ENCODE peak calls at places on chromosomes 11 and 22, in ten cellular contexts. L is retinal pigment epithelial cell; A is AG09309; C is breast epithelium; U is T-helper 2 cell; W is GM10248; K is G401; B is hypothalamus; Z is activated T-cell treated with anti-CD3 and anti-CD28 coated beads, Interleukin-2, amount 50 U/mL, for 1 hour; Y is mesendoderm. Q is an unnamed sample.

GRCh38 chr11:34274712-34275398 is 83.0 kb downstream of the ABTB2 start:
- DNase-seq in L (peak; percentile 44), A (peak; percentile 89), C (peak; percentile 97), U (no peak), W (no peak), K (peak; percentile 36), B (peak; percentile 76), Z (no peak), Y (peak; percentile 56), Q (peak; percentile 80)

GRCh38 chr11:61714916-61715315 is 34.7 kb downstream of the DAGLA start:
- DNase-seq in L (no peak), A (no peak), C (no peak), U (no peak), W (no peak), K (no peak), B (no peak), Z (no peak), Y (no peak), Q (no peak)

GRCh38 chr11:44592125-44592643 is 26.7 kb downstream of the CD82 start:
- DNase-seq in L (no peak), A (peak; percentile 65), C (no peak), U (no peak), W (no peak), K (no peak), B (peak; percentile 23), Z (no peak), Y (no peak), Q (peak; percentile 59)

GRCh38 chr22:47209077-47209514 is 446.6 kb downstream of the TBC1D22A start:
- DNase-seq in L (no peak), A (no peak), C (no peak), U (no peak), W (no peak), K (no peak), B (no peak), Z (no peak), Y (no peak), Q (no peak)

GRCh38 chr11:108973402-108974119 is 308.7 kb downstream of the DDX10 start:
- DNase-seq in L (no peak), A (peak; percentile 86), C (no peak), U (no peak), W (no peak), K (peak; percentile 26), B (no peak), Z (no peak), Y (peak; percentile 81), Q (no peak)

GRCh38 chr11:86523738-86524602 is 148.4 kb downstream of the ME3 start:
- DNase-seq in L (peak; percentile 78), A (no peak), C (no peak), U (no peak), W (no peak), K (no peak), B (no peak), Z (no peak), Y (peak; percentile 92), Q (no peak)

GRCh38 chr22:39522567-39523300 is 2.4 kb downstream of the ATF4 start:
- DNase-seq in L (no peak), A (peak; percentile 31), C (no peak), U (no peak), W (no peak), K (peak; percentile 64), B (no peak), Z (no peak), Y (no peak), Q (no peak)

GRCh38 chr22:46794067-46794466 is 31.6 kb downstream of the TBC1D22A start:
- DNase-seq in L (no peak), A (no peak), C (peak; percentile 48), U (no peak), W (no peak), K (no peak), B (no peak), Z (no peak), Y (no peak), Q (no peak)

GRCh38 chr22:44940121-44940520 is 69.7 kb downstream of the PHF21B start:
- DNase-seq in L (no peak), A (no peak), C (no peak), U (no peak), W (no peak), K (no peak), B (no peak), Z (no peak), Y (peak; percentile 22), Q (no peak)

GRCh38 chr11:657691-658126 is 20.6 kb downstream of the DRD4 start:
- DNase-seq in L (no peak), A (no peak), C (no peak), U (no peak), W (no peak), K (no peak), B (no peak), Z (no peak), Y (no peak), Q (no peak)

GRCh38 chr22:25100972-25101371 is 98.7 kb upstream of the CRYBB3 start:
- DNase-seq in L (no peak), A (no peak), C (no peak), U (no peak), W (no peak), K (no peak), B (no peak), Z (no peak), Y (peak; percentile 19), Q (no peak)

GRCh38 chr11:105100206-105100605 is 39.4 kb downstream of the CARD18 start:
- DNase-seq in L (no peak), A (no peak), C (no peak), U (no peak), W (no peak), K (no peak), B (no peak), Z (no peak), Y (peak; percentile 16), Q (no peak)

GRCh38 chr11:100354736-100355135 is 332.4 kb upstream of the ARHGAP42 start:
- DNase-seq in L (no peak), A (no peak), C (no peak), U (no peak), W (no peak), K (no peak), B (no peak), Z (no peak), Y (no peak), Q (no peak)

GRCh38 chr11:88469828-88470227 is 132.3 kb upstream of the CTSC start:
- DNase-seq in L (no peak), A (no peak), C (no peak), U (no peak), W (no peak), K (no peak), B (no peak), Z (no peak), Y (no peak), Q (no peak)

GRCh38 chr22:44389181-44389580 is 76.4 kb upstream of the SHISAL1 start:
- DNase-seq in L (no peak), A (no peak), C (no peak), U (no peak), W (no peak), K (no peak), B (no peak), Z (no peak), Y (no peak), Q (no peak)

GRCh38 chr11:86396403-86396802 is 21.7 kb downstream of the CCDC81 start:
- DNase-seq in L (no peak), A (peak; percentile 16), C (no peak), U (no peak), W (no peak), K (no peak), B (no peak), Z (no peak), Y (no peak), Q (no peak)

GRCh38 chr11:35173011-35173511 is 34.1 kb downstream of the CD44 start:
- DNase-seq in L (no peak), A (no peak), C (no peak), U (no peak), W (peak; percentile 23), K (no peak), B (no peak), Z (no peak), Y (no peak), Q (no peak)

GRCh38 chr22:41411021-41411851 is 29.5 kb downstream of the TEF start:
- DNase-seq in L (no peak), A (no peak), C (no peak), U (no peak), W (no peak), K (peak; percentile 97), B (peak; percentile 15), Z (no peak), Y (peak; percentile 42), Q (peak; percentile 38)

GRCh38 chr11:119880873-119881272 is 151.9 kb upstream of the NECTIN1 start:
- DNase-seq in L (no peak), A (no peak), C (no peak), U (no peak), W (no peak), K (no peak), B (no peak), Z (no peak), Y (no peak), Q (no peak)

GRCh38 chr11:68213135-68213515 is at the start of gene KMT5B:
- DNase-seq in L (no peak), A (no peak), C (peak; percentile 58), U (no peak), W (peak; percentile 48), K (no peak), B (peak; percentile 76), Z (no peak), Y (no peak), Q (no peak)

GRCh38 chr22:17815703-17816254 is 41.5 kb upstream of the BID start:
- DNase-seq in L (no peak), A (no peak), C (no peak), U (no peak), W (no peak), K (no peak), B (no peak), Z (no peak), Y (no peak), Q (no peak)

GRCh38 chr22:30045001-30045887 is 35.0 kb upstream of the HORMAD2 start:
- DNase-seq in L (peak; percentile 28), A (no peak), C (no peak), U (no peak), W (no peak), K (no peak), B (no peak), Z (no peak), Y (no peak), Q (no peak)

GRCh38 chr11:80873309-80873999 is 1432.6 kb upstream of the TENM4 start:
- DNase-seq in L (no peak), A (no peak), C (no peak), U (no peak), W (no peak), K (no peak), B (no peak), Z (no peak), Y (no peak), Q (no peak)

GRCh38 chr11:128616158-128616557 is 28.8 kb upstream of the ETS1 start:
- DNase-seq in L (no peak), A (no peak), C (no peak), U (no peak), W (no peak), K (no peak), B (no peak), Z (no peak), Y (peak; percentile 49), Q (no peak)

GRCh38 chr11:67054851-67055523 is 1.7 kb upstream of the RHOD start:
- DNase-seq in L (peak; percentile 83), A (peak; percentile 61), C (peak; percentile 80), U (no peak), W (no peak), K (no peak), B (no peak), Z (no peak), Y (peak; percentile 76), Q (no peak)

GRCh38 chr11:124762077-124762623 is at the start of gene ESAM:
- DNase-seq in L (no peak), A (no peak), C (no peak), U (peak; percentile 49), W (peak; percentile 92), K (no peak), B (no peak), Z (peak; percentile 78), Y (peak; percentile 58), Q (no peak)

GRCh38 chr22:32325416-32325801 is 32.3 kb upstream of the RFPL3 start:
- DNase-seq in L (no peak), A (no peak), C (peak; percentile 31), U (no peak), W (no peak), K (peak; percentile 2), B (no peak), Z (no peak), Y (no peak), Q (no peak)

GRCh38 chr22:48872271-48873260 is 955.1 kb downstream of the BRD1 start:
- DNase-seq in L (no peak), A (no peak), C (no peak), U (no peak), W (no peak), K (no peak), B (no peak), Z (no peak), Y (no peak), Q (no peak)